ENCODE peak calls at places on chromosome 19, in five cellular contexts. J is AG04450; V is activated T-cell treated with anti-CD3 and anti-CD28 coated beads, Interleukin-2, amount 50 U/mL, for 24 hours; F is left colon; C is uterus. B is an unnamed sample.
A peak's percentile ranks its signal among the peaks of the same experiment; 100 is the strongest.

GRCh38 chr19:17610384-17610783 is 54.9 kb downstream of the COLGALT1 start:
- DNase-seq in J (no peak), V (no peak), F (no peak), C (no peak), B (peak; percentile 46)

GRCh38 chr19:48397636-48398328 is 4.3 kb downstream of the GRIN2D start:
- DNase-seq in J (no peak), V (no peak), F (no peak), C (no peak), B (no peak)

GRCh38 chr19:39544920-39545319 is 5.0 kb upstream of the EID2 start:
- DNase-seq in J (no peak), V (no peak), F (no peak), C (no peak), B (peak; percentile 2)

GRCh38 chr19:50152578-50152977 is 10.5 kb downstream of the IZUMO2 start:
- DNase-seq in J (no peak), V (no peak), F (no peak), C (no peak), B (no peak)

GRCh38 chr19:5785423-5785822 is 877 bp upstream of the PRR22 start:
- DNase-seq in J (no peak), V (no peak), F (no peak), C (no peak), B (no peak)

GRCh38 chr19:29630661-29631060 is 24.6 kb downstream of the POP4 start:
- DNase-seq in J (no peak), V (no peak), F (no peak), C (no peak), B (no peak)

GRCh38 chr19:10428996-10429381 is 8.7 kb downstream of the PDE4A start:
- DNase-seq in J (no peak), V (no peak), F (no peak), C (no peak), B (no peak)

GRCh38 chr19:7382694-7383093 is 34.0 kb downstream of the ARHGEF18 start:
- DNase-seq in J (no peak), V (no peak), F (no peak), C (no peak), B (no peak)

GRCh38 chr19:4369888-4370260 is 26.5 kb downstream of the MPND start:
- DNase-seq in J (no peak), V (peak; percentile 84), F (no peak), C (no peak), B (peak; percentile 61)

GRCh38 chr19:55305491-55305890 is 19.6 kb downstream of the TMEM150B start:
- DNase-seq in J (no peak), V (peak; percentile 67), F (no peak), C (peak; percentile 46), B (peak; percentile 72)

GRCh38 chr19:33280351-33280921 is 21.9 kb downstream of the CEBPA start:
- DNase-seq in J (no peak), V (peak; percentile 69), F (no peak), C (no peak), B (no peak)

GRCh38 chr19:5967571-5967970 is 10.4 kb downstream of the RANBP3 start:
- DNase-seq in J (no peak), V (no peak), F (no peak), C (no peak), B (no peak)

GRCh38 chr19:35862528-35862927 is 5.8 kb downstream of the KIRREL2 start:
- DNase-seq in J (no peak), V (no peak), F (no peak), C (no peak), B (no peak)

GRCh38 chr19:42279148-42279901 is 10.3 kb downstream of the CIC start:
- DNase-seq in J (no peak), V (no peak), F (no peak), C (no peak), B (peak; percentile 74)

GRCh38 chr19:30253581-30253996 is 118.6 kb upstream of the ZNF536 start:
- DNase-seq in J (no peak), V (no peak), F (no peak), C (no peak), B (no peak)

GRCh38 chr19:4088975-4089374 is 22.3 kb upstream of the ZBTB7A start:
- DNase-seq in J (no peak), V (no peak), F (peak; percentile 39), C (no peak), B (peak; percentile 71)

GRCh38 chr19:55322495-55322894 is 2.6 kb downstream of the TMEM150B start:
- DNase-seq in J (no peak), V (no peak), F (peak; percentile 79), C (no peak), B (no peak)

GRCh38 chr19:7550987-7551761 is 15.7 kb downstream of the PNPLA6 start:
- DNase-seq in J (no peak), V (peak; percentile 46), F (peak; percentile 83), C (peak; percentile 68), B (peak; percentile 12)

GRCh38 chr19:18259848-18260247 is 14.4 kb downstream of the IQCN start:
- DNase-seq in J (no peak), V (no peak), F (no peak), C (no peak), B (no peak)

GRCh38 chr19:58474291-58474996 is 1.7 kb upstream of the ZNF446 start:
- DNase-seq in J (peak; percentile 42), V (no peak), F (no peak), C (no peak), B (no peak)

B was measured in Kasumi-1.